ENCODE peak calls at places on chromosome 22, in six cellular contexts. N, E, Q, S, K and V are unnamed samples.

GRCh38 chr22:48157676-48158075 is 1395.2 kb downstream of the TBC1D22A start:
- DNase-seq in N (no peak), E (no peak), Q (no peak), S (no peak), K (no peak), V (no peak)

GRCh38 chr22:35330258-35330861 is 30.7 kb downstream of the TOM1 start:
- DNase-seq in N (peak), E (no peak), Q (peak), S (peak), K (no peak), V (peak)

GRCh38 chr22:44357962-44358553 is 45.3 kb upstream of the SHISAL1 start:
- DNase-seq in N (peak), E (no peak), Q (peak), S (no peak), K (no peak), V (peak)

GRCh38 chr22:44188986-44189630 is 8.4 kb downstream of the PARVG start:
- DNase-seq in N (peak), E (no peak), Q (no peak), S (no peak), K (peak), V (no peak)

GRCh38 chr22:33781396-33781795 is 138.9 kb downstream of the LARGE1 start:
- DNase-seq in N (no peak), E (no peak), Q (no peak), S (no peak), K (no peak), V (no peak)

GRCh38 chr22:41271787-41272186 is 14.2 kb downstream of the RANGAP1 start:
- DNase-seq in N (no peak), E (no peak), Q (no peak), S (no peak), K (no peak), V (no peak)

GRCh38 chr22:36440429-36441002 is 40.9 kb downstream of the TXN2 start:
- DNase-seq in N (no peak), E (no peak), Q (no peak), S (no peak), K (no peak), V (no peak)

GRCh38 chr22:18044548-18045271 is 20.3 kb upstream of the MICAL3 start:
- DNase-seq in N (no peak), E (peak), Q (no peak), S (peak), K (no peak), V (no peak)

GRCh38 chr22:23166841-23167610 is 13.3 kb upstream of the BCR start:
- DNase-seq in N (no peak), E (no peak), Q (no peak), S (no peak), K (no peak), V (no peak)

GRCh38 chr22:25030636-25031035 is 78.1 kb downstream of the KIAA1671 start:
- DNase-seq in N (no peak), E (no peak), Q (no peak), S (no peak), K (no peak), V (no peak)

GRCh38 chr22:45987462-45987861 is 10.5 kb upstream of the WNT7B start:
- DNase-seq in N (no peak), E (no peak), Q (no peak), S (no peak), K (no peak), V (no peak)

GRCh38 chr22:43293661-43294392 is 49.3 kb downstream of the SCUBE1 start:
- DNase-seq in N (peak), E (peak), Q (peak), S (peak), K (no peak), V (peak)

GRCh38 chr22:44413211-44413610 is 84.8 kb downstream of the RTL6 start:
- DNase-seq in N (peak), E (no peak), Q (no peak), S (no peak), K (no peak), V (no peak)

GRCh38 chr22:35102663-35103062 is 36.7 kb downstream of the ISX start:
- DNase-seq in N (no peak), E (no peak), Q (peak), S (no peak), K (no peak), V (peak)

GRCh38 chr22:46045459-46046298 is 68.7 kb upstream of the WNT7B start:
- DNase-seq in N (peak), E (no peak), Q (peak), S (peak), K (no peak), V (peak)

GRCh38 chr22:39405346-39406085 is 5.9 kb downstream of the TAB1 start:
- DNase-seq in N (no peak), E (no peak), Q (no peak), S (no peak), K (no peak), V (no peak)
- H3K27ac ChIP-seq in N (peak), E (no peak), Q (peak), S (peak), K (no peak), V (no peak)

GRCh38 chr22:26732284-26732683 is 74.9 kb downstream of the MIAT start:
- DNase-seq in N (no peak), E (no peak), Q (no peak), S (no peak), K (no peak), V (no peak)

GRCh38 chr22:26734339-26735018 is 77.1 kb downstream of the MIAT start:
- DNase-seq in N (no peak), E (no peak), Q (no peak), S (no peak), K (no peak), V (no peak)

GRCh38 chr22:26737262-26737661 is 79.9 kb downstream of the MIAT start:
- DNase-seq in N (no peak), E (no peak), Q (no peak), S (no peak), K (no peak), V (no peak)

GRCh38 chr22:26740253-26740652 is 82.9 kb downstream of the MIAT start:
- DNase-seq in N (no peak), E (no peak), Q (no peak), S (no peak), K (no peak), V (no peak)

DNA sequence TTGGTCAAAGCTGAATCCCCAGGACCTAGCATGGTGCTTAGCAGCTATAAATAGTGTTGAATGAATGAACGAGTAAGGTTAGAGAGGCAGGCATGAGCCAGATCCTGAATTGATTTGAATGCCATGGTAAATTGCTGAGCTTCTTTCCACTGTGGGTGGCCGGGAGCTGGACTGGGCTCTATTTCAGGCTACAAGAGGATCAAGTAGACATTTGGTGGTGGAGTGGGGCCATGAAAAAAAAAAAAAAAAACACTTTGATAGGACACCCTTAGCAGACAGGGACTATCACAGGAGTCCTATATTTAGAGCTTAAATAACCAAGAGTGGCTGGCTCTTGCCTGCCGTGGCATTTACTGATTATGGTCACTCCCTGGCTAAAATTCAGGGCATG is 77.6 kb downstream of the MIAT start:
- DNase-seq in N (no peak), E (no peak), Q (no peak), S (no peak), K (no peak), V (no peak)
- TF ChIP-seq EP300 in N (no peak), E (no peak), Q (no peak), S (no peak), K (no peak), V (no peak)

GRCh38 chr22:30279389-30279788 is 9.9 kb downstream of the CASTOR1 start:
- DNase-seq in N (no peak), E (no peak), Q (no peak), S (no peak), K (no peak), V (no peak)
- TF ChIP-seq POLR2AphosphoS5 in N (no peak), E (no peak), Q (no peak), S (no peak), K (no peak), V (no peak)

GRCh38 chr22:50505776-50506610 is 1.5 kb downstream of the LMF2 start:
- DNase-seq in N (peak), E (no peak), Q (no peak), S (no peak), K (no peak), V (no peak)
- H3K27ac ChIP-seq in N (no peak), E (no peak), Q (no peak), S (peak), K (no peak), V (no peak)

DNA sequence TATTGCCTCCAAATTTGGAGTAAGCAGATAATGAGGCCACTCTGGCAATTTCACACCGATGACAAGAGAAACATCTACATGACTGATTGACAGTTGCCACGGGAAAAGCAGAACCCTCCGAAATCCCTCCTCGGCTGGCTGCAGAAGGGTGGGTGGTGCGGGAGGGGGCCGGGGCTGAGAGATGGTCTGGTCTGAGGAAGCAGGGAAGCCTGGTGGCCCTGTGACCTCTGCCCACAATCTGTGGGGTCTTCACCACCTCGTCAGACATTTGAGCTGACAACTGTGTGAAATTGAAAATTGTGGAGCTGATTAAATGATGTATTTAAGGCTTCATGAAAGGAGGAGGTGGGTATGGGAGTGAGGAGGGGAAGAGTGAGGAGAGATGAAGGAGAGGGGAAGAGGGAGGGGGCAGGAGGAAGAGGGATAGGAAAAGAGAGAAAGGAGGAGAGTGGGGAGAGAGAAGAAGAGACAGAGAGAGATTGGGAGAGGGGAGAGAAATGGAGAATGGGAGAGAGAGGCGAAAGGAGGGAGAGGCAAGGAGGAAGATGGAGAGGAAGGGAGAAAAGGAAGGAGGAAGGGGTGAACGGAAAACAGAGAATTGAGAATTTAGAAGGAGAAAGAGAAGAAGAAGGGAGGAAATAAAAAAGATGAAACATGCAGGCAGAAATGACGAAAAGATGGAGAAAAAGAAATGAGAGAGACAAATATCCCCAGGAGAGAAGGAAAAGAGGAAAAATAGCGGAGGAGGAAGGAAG is 503.0 kb downstream of the MN1 start:
- DNase-seq in N (no peak), E (no peak), Q (no peak), S (no peak), K (peak), V (no peak)
- TF ChIP-seq EP300 in N (no peak), E (no peak), Q (no peak), S (no peak), K (no peak), V (no peak)

GRCh38 chr22:28813772-28814518 is 13.6 kb upstream of the XBP1 start:
- DNase-seq in N (peak), E (peak), Q (peak), S (peak), K (no peak), V (peak)
- TF ChIP-seq POLR2AphosphoS5 in N (no peak), E (peak), Q (no peak), S (peak), K (no peak), V (peak)